ENCODE peak calls at places on chromosomes 4 and X, in nine cellular contexts. W is upper lobe of left lung, N is right lobe of liver, O is A549, S is gastrocnemius medialis, Z is HCT116, A is heart left ventricle, E is endothelial cell of umbilical vein, C is tibial nerve. B is an unnamed sample. For H3K4me1, the result is how much of the 10 kb centered on the place peaks cover.

GRCh38 chr4:10806993-10807645 is 122.6 kb upstream of the CLNK start:
- DNase-seq in W (no peak), N (no peak), O (no peak), S (no peak), Z (no peak), A (no peak), E (no peak), C (no peak), B (no peak)

GRCh38 chrX:109707322-109707721 is 25.7 kb downstream of the ACSL4 start:
- DNase-seq in W (no peak), N (no peak), O (no peak), S (no peak), Z (no peak), A (no peak), E (no peak), C (no peak), B (no peak)

GRCh38 chr4:157035471-157035870 is 40.5 kb upstream of the GLRB start:
- DNase-seq in W (no peak), N (no peak), O (no peak), S (no peak), Z (no peak), A (no peak), E (peak), C (no peak), B (no peak)

GRCh38 chr4:166128452-166128851 is 255.4 kb downstream of the TLL1 start:
- DNase-seq in W (no peak), N (no peak), O (no peak), S (no peak), Z (no peak), A (no peak), E (peak), C (no peak), B (no peak)

GRCh38 chr4:149344436-149344835 is 471.2 kb downstream of the IQCM start:
- DNase-seq in W (no peak), N (no peak), O (no peak), S (no peak), Z (no peak), A (no peak), E (no peak), C (no peak), B (no peak)

GRCh38 chrX:57821703-57822375 is 88.4 kb downstream of the ZXDA start:
- DNase-seq in W (no peak), N (peak), O (peak), S (peak), Z (peak), A (no peak), E (peak), C (no peak), B (peak)

GRCh38 chrX:53321216-53321942 is 40.0 kb upstream of the IQSEC2 start:
- DNase-seq in W (no peak), N (no peak), O (no peak), S (no peak), Z (no peak), A (no peak), E (no peak), C (no peak), B (no peak)

GRCh38 chr4:39494354-39494753 is 32.9 kb downstream of the UGDH start:
- DNase-seq in W (no peak), N (no peak), O (no peak), S (no peak), Z (no peak), A (no peak), E (no peak), C (no peak), B (no peak)

GRCh38 chr4:1337951-1338751 is 8.9 kb upstream of the UVSSA start:
- DNase-seq in W (no peak), N (no peak), O (no peak), S (no peak), Z (no peak), A (no peak), E (no peak), C (no peak), B (no peak)

GRCh38 chrX:134423606-134424005 is 36.4 kb upstream of the HPRT1 start:
- DNase-seq in W (no peak), N (no peak), O (peak), S (no peak), Z (no peak), A (no peak), E (peak), C (no peak), B (no peak)

GRCh38 chr4:110197421-110198398 is 705 bp downstream of the ELOVL6 start:
- DNase-seq in W (peak), N (peak), O (peak), S (no peak), Z (no peak), A (no peak), E (peak), C (no peak), B (peak)

GRCh38 chr4:30801876-30802275 is 81.7 kb downstream of the PCDH7 start:
- DNase-seq in W (no peak), N (no peak), O (no peak), S (no peak), Z (no peak), A (no peak), E (no peak), C (no peak), B (no peak)

GRCh38 chr4:123577507-123577906 is 180.9 kb downstream of the SPRY1 start:
- DNase-seq in W (no peak), N (no peak), O (no peak), S (no peak), Z (no peak), A (no peak), E (no peak), C (no peak), B (no peak)

GRCh38 chr4:111671756-111672155 is 473.5 kb upstream of the FAM241A start:
- DNase-seq in W (no peak), N (no peak), O (no peak), S (no peak), Z (no peak), A (no peak), E (no peak), C (no peak), B (no peak)

GRCh38 chr4:10529891-10530786 is 72.9 kb upstream of the ZNF518B start:
- DNase-seq in W (no peak), N (no peak), O (no peak), S (no peak), Z (no peak), A (no peak), E (peak), C (no peak), B (peak)

GRCh38 chr4:118995693-118996391 is 107.2 kb downstream of the SYNPO2 start:
- DNase-seq in W (no peak), N (no peak), O (no peak), S (no peak), Z (no peak), A (no peak), E (no peak), C (no peak), B (no peak)

GRCh38 chr4:130068072-130068471 is 972.1 kb downstream of the C4orf33 start:
- DNase-seq in W (no peak), N (no peak), O (no peak), S (no peak), Z (no peak), A (no peak), E (no peak), C (no peak), B (no peak)

GRCh38 chrX:20285513-20285912 is 18.8 kb upstream of the RPS6KA3 start:
- DNase-seq in W (no peak), N (no peak), O (no peak), S (no peak), Z (no peak), A (no peak), E (no peak), C (no peak), B (no peak)

GRCh38 chrX:70262952-70263567 is 3.1 kb upstream of the P2RY4 start:
- DNase-seq in W (peak), N (no peak), O (peak), S (no peak), Z (no peak), A (peak), E (peak), C (no peak), B (no peak)

GRCh38 chrX:115029869-115030564 is 12.6 kb upstream of the IL13RA2 start:
- DNase-seq in W (no peak), N (no peak), O (no peak), S (no peak), Z (no peak), A (no peak), E (peak), C (no peak), B (no peak)

GRCh38 chr4:184396001-184396400 is 78.3 kb downstream of the IRF2 start:
- DNase-seq in W (no peak), N (no peak), O (no peak), S (no peak), Z (no peak), A (no peak), E (no peak), C (no peak), B (no peak)

GRCh38 chr4:132059227-132059626 is 1089.9 kb upstream of the PCDH10 start:
- DNase-seq in W (no peak), N (no peak), O (no peak), S (no peak), Z (no peak), A (no peak), E (no peak), C (no peak), B (no peak)

GRCh38 chrX:24034485-24034884 is 7.5 kb upstream of the KLHL15 start:
- DNase-seq in W (no peak), N (no peak), O (no peak), S (no peak), Z (no peak), A (no peak), E (no peak), C (no peak), B (no peak)

GRCh38 chr4:117085185-117085701 is at the start of gene TRAM1L1:
- DNase-seq in W (peak), N (peak), O (peak), S (no peak), Z (no peak), A (peak), E (peak), C (no peak), B (peak)

GRCh38 chrX:6228720-6229119 is at the start of gene NLGN4X:
- DNase-seq in W (no peak), N (no peak), O (no peak), S (no peak), Z (no peak), A (no peak), E (no peak), C (no peak), B (no peak)
- H3K4me3 ChIP-seq in W (peak), N (no peak), O (no peak), S (no peak), Z (no peak), A (peak), E (no peak), C (peak), B (peak)

GRCh38 chr4:7157140-7157488 is 35.2 kb upstream of the SORCS2 start:
- DNase-seq in W (no peak), N (peak), O (no peak), S (no peak), Z (no peak), A (no peak), E (no peak), C (peak), B (no peak)
- H3K4me1 ChIP-seq in W (under half), N (under half), O (under half), S (under half), Z (under half), A (under half), E (under half), C (under half), B (under half)

DNA sequence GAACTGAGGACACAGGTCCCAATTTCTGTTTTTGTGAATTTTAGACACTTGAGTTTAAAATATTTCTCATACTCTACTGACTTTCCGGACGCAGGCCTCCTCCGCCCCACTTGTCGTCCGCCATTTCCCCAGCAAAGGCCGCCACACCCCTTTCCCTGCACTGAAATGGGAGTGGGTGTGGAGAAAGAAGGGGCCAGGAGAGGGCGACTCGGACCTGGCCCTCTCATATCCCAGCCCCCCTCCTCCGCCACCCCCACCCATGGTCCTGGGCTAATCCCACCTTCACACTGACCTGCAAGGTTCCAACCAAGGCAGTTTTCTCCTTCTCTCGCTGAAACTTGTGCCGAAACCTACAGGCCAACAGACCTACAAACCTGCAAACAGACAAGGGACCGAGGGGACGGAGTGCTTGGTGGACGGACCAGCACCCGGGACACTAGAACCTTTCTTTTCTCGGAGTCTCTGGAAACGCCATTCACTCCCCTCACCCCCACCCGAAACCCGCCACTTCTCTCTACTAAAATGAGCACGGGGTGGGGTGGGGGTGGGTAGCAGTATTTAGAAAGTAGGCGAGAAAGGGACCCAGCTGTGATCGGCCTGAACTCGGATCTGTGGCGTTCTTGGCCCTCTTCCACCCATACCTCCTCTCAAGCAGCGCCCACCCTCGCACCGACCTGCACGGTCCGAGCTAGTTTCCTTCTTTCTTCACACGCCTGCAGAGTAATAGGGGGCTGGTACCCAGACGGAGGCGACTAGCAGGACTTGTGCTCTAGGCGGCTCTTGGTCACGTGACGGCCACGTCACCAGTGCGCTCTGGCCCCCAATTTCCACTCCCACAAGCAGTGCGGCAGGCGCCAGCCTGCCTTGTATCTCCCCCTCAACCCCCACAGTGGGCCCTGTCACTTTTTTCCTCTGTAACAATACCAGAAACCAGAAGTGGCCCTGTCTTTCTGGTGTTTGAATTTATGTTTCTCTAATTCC is at the start of gene ARMCX6:
- DNase-seq in W (peak), N (peak), O (peak), S (peak), Z (peak), A (peak), E (peak), C (peak), B (peak)
- TF ChIP-seq POLR2A in W (no peak), N (no peak), O (peak), S (no peak), Z (peak), A (no peak), E (peak), C (peak), B (peak)

GRCh38 chr4:125368161-125368560 is 53.4 kb downstream of the FAT4 start:
- DNase-seq in W (no peak), N (no peak), O (no peak), S (no peak), Z (no peak), A (no peak), E (peak), C (no peak), B (no peak)
- H3K4me3 ChIP-seq in W (peak), N (peak), O (no peak), S (peak), Z (no peak), A (peak), E (no peak), C (peak), B (no peak)

DNA sequence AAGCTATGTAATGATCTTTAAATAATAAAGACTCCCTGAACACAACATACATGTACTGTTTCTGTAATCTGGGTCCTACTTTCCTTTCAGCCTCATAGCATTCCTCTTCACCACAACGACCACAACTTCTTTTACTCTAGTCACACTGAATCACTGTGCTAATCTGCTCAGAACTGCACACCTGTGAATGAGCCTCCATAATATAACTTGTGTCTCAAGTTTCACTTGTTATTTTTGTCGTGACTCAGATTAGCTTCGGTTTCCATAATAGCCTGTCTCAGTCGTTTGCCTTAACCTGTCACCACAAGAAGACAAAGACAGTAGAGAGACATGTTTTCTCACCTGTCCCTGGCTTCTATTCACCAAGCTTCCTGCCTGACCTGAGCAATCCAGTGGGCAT is 61.8 kb downstream of the MAGED1 start:
- DNase-seq in W (no peak), N (no peak), O (no peak), S (no peak), Z (no peak), A (no peak), E (no peak), C (no peak), B (no peak)
- H3K4me1 ChIP-seq in W (under half), N (under half), O (under half), S (under half), Z (under half), A (under half), E (under half), C (under half), B (under half)

DNA sequence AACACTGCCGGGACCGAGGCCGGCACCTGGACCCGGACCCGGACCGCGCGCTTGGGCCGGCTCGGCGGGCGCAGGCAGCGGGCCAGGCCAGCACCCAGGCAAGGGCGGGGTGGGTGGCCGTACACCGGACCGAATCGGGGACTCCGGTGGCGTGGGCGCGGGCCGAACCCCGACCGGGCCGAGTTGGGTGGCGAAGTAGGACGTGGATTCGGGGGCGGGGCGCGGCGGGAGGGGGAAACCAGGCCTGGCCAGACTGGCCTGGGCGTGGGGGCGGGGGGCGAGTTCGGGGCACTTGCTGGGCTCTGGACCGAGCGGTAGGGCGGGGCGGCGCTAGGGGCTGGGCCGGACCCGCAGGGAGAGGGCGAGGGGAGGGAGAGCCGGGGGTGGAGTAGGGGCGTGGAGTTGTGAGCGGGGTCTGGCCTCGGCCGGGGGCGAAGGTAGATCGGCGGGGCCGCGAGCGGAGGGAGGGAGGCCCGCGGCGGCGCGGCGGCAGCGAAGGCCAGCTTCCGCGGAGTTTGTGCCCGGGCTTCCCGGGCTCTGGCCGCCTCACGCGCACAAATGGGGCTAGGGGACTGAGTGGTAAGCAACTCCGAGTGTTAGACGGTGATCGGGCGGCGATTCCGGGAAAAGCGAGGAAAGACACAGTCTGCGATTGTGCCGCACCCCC is 1.8 kb upstream of the BCORL1 start:
- DNase-seq in W (peak), N (peak), O (peak), S (no peak), Z (no peak), A (peak), E (peak), C (peak), B (peak)
- TF ChIP-seq POLR2A in W (no peak), N (peak), O (peak), S (peak), Z (no peak), A (no peak), E (no peak), C (peak), B (peak)

GRCh38 chr4:93830090-93830818 is 1.7 kb downstream of the ATOH1 start:
- DNase-seq in W (no peak), N (no peak), O (no peak), S (no peak), Z (no peak), A (no peak), E (no peak), C (no peak), B (no peak)

GRCh38 chr4:93828332-93828829 is at the start of gene ATOH1:
- DNase-seq in W (no peak), N (no peak), O (peak), S (no peak), Z (peak), A (peak), E (no peak), C (no peak), B (no peak)

GRCh38 chr4:93827272-93827947 is 1.1 kb upstream of the ATOH1 start:
- DNase-seq in W (no peak), N (no peak), O (no peak), S (no peak), Z (no peak), A (peak), E (no peak), C (no peak), B (no peak)

GRCh38 chr4:93828830-93829530 is 427 bp downstream of the ATOH1 start:
- DNase-seq in W (no peak), N (no peak), O (no peak), S (no peak), Z (no peak), A (peak), E (no peak), C (no peak), B (no peak)

GRCh38 chr4:93829531-93830089 is 1.1 kb downstream of the ATOH1 start:
- DNase-seq in W (no peak), N (no peak), O (no peak), S (no peak), Z (no peak), A (no peak), E (no peak), C (no peak), B (no peak)
- H3K4me3 ChIP-seq in W (peak), N (no peak), O (no peak), S (no peak), Z (no peak), A (no peak), E (no peak), C (peak), B (no peak)

B was measured in uterus.